ENCODE peak calls at places on chromosomes 12 and 14, in seven cellular contexts. I is RPMI7951; Q is PC-9; K is EL; D is posterior vena cava; J is kidney glomerular epithelial cell; C is activated CD8-positive, alpha-beta memory T cell treated with anti-CD3 and anti-CD28 coated beads for 1 hour. V is an unnamed sample.

GRCh38 chr12:130437555-130438242 is 100.0 kb downstream of the PIWIL1 start:
- DNase-seq in I (no peak), Q (no peak), K (no peak), D (peak; percentile 55), J (no peak), C (no peak), V (no peak)

GRCh38 chr12:38838211-38838850 is 67.1 kb downstream of the CPNE8 start:
- DNase-seq in I (no peak), Q (no peak), K (no peak), D (no peak), J (no peak), C (no peak), V (no peak)

GRCh38 chr12:46752396-46752795 is 73.4 kb downstream of the SLC38A4 start:
- DNase-seq in I (no peak), Q (peak; percentile 70), K (no peak), D (no peak), J (no peak), C (no peak), V (peak; percentile 24)

GRCh38 chr14:100141133-100141497 is 18.3 kb downstream of the DEGS2 start:
- DNase-seq in I (no peak), Q (no peak), K (no peak), D (no peak), J (no peak), C (no peak), V (no peak)

GRCh38 chr12:128387811-128388422 is 120.9 kb downstream of the TMEM132C start:
- DNase-seq in I (no peak), Q (no peak), K (no peak), D (no peak), J (no peak), C (no peak), V (no peak)

GRCh38 chr14:94051115-94051514 is 25.0 kb downstream of the OTUB2 start:
- DNase-seq in I (no peak), Q (no peak), K (peak; percentile 31), D (no peak), J (peak; percentile 12), C (no peak), V (peak; percentile 23)

GRCh38 chr12:122610911-122611310 is 83.9 kb downstream of the KNTC1 start:
- DNase-seq in I (no peak), Q (peak; percentile 50), K (no peak), D (no peak), J (peak; percentile 46), C (no peak), V (peak; percentile 49)

GRCh38 chr12:124688356-124688992 is 121.1 kb upstream of the NCOR2 start:
- DNase-seq in I (no peak), Q (no peak), K (no peak), D (no peak), J (no peak), C (no peak), V (no peak)

GRCh38 chr14:73623504-73623903 is 11.2 kb downstream of the ACOT6 start:
- DNase-seq in I (no peak), Q (no peak), K (no peak), D (no peak), J (no peak), C (no peak), V (no peak)

GRCh38 chr12:49413796-49414195 is 46.5 kb downstream of the SPATS2 start:
- DNase-seq in I (no peak), Q (no peak), K (peak; percentile 26), D (no peak), J (no peak), C (no peak), V (no peak)

GRCh38 chr14:101188571-101188915 is 285.0 kb upstream of the RTL1 start:
- DNase-seq in I (no peak), Q (no peak), K (no peak), D (no peak), J (no peak), C (no peak), V (no peak)

GRCh38 chr12:29283969-29284368 is 97.0 kb downstream of the ERGIC2 start:
- DNase-seq in I (no peak), Q (no peak), K (peak; percentile 64), D (no peak), J (no peak), C (no peak), V (peak; percentile 16)

GRCh38 chr12:51647647-51648046 is 56.6 kb downstream of the SCN8A start:
- DNase-seq in I (no peak), Q (no peak), K (no peak), D (no peak), J (no peak), C (no peak), V (no peak)

GRCh38 chr14:62670526-62670925 is 374.7 kb downstream of the KCNH5 start:
- DNase-seq in I (no peak), Q (no peak), K (peak; percentile 1), D (no peak), J (no peak), C (no peak), V (no peak)

GRCh38 chr12:46452776-46453175 is 80.2 kb upstream of the SLC38A2 start:
- DNase-seq in I (no peak), Q (no peak), K (no peak), D (no peak), J (no peak), C (no peak), V (no peak)

GRCh38 chr12:85466906-85467305 is 186.9 kb downstream of the ALX1 start:
- DNase-seq in I (no peak), Q (no peak), K (peak; percentile 13), D (no peak), J (peak; percentile 2), C (no peak), V (peak; percentile 6)

V was measured in mesenchymal stem cell.